ENCODE peak calls at places on chromosomes 13 and 19, in six cellular contexts. One of them, this sample, is unnamed. For H3K4me1, the result is how much of the 10 kb centered on the place peaks cover.

GRCh38 chr13:65926750-65927171 is 1303.4 kb downstream of the PCDH9 start:
- DNase-seq in neural progenitor cell: peak
- DNase-seq in aorta: peak
- DNase-seq in heart right ventricle: peak
- DNase-seq in PC-9: no peak
- DNase-seq in ascending aorta: no peak
- DNase-seq in this sample: no peak

GRCh38 chr19:1098177-1099051 is 3.2 kb upstream of the POLR2E start:
- DNase-seq in PC-9: peak
- DNase-seq in ascending aorta: no peak
- DNase-seq in neural progenitor cell: no peak
- DNase-seq in heart right ventricle: peak
- DNase-seq in aorta: no peak
- DNase-seq in this sample: no peak

GRCh38 chr19:18304194-18304495 is 18.7 kb downstream of the LSM4 start:
- DNase-seq in aorta: no peak
- DNase-seq in neural progenitor cell: no peak
- DNase-seq in PC-9: no peak
- DNase-seq in ascending aorta: no peak
- DNase-seq in heart right ventricle: peak
- DNase-seq in this sample: no peak

GRCh38 chr13:95608640-95609280 is 35.7 kb downstream of the DZIP1 start:
- DNase-seq in aorta: no peak
- DNase-seq in heart right ventricle: no peak
- DNase-seq in ascending aorta: no peak
- DNase-seq in PC-9: no peak
- DNase-seq in neural progenitor cell: no peak
- DNase-seq in this sample: no peak

GRCh38 chr13:80840313-80840976 is 499.5 kb upstream of the SPRY2 start:
- DNase-seq in ascending aorta: no peak
- DNase-seq in heart right ventricle: no peak
- DNase-seq in aorta: no peak
- DNase-seq in PC-9: no peak
- DNase-seq in neural progenitor cell: peak
- DNase-seq in this sample: peak

GRCh38 chr19:11551603-11552235 is 7.3 kb downstream of the ELOF1 start:
- DNase-seq in heart right ventricle: no peak
- DNase-seq in neural progenitor cell: peak
- DNase-seq in aorta: peak
- DNase-seq in PC-9: no peak
- DNase-seq in ascending aorta: no peak
- DNase-seq in this sample: no peak

GRCh38 chr13:113129921-113130750 is 7.5 kb downstream of the F10 start:
- DNase-seq in heart right ventricle: peak
- DNase-seq in neural progenitor cell: no peak
- DNase-seq in aorta: peak
- DNase-seq in ascending aorta: no peak
- DNase-seq in PC-9: no peak
- DNase-seq in this sample: peak

GRCh38 chr13:41995946-41996345 is 35.0 kb upstream of the VWA8 start:
- DNase-seq in ascending aorta: no peak
- DNase-seq in neural progenitor cell: no peak
- DNase-seq in PC-9: no peak
- DNase-seq in heart right ventricle: no peak
- DNase-seq in aorta: no peak
- DNase-seq in this sample: no peak

GRCh38 chr13:110132178-110132975 is 174.6 kb downstream of the COL4A1 start:
- DNase-seq in aorta: no peak
- DNase-seq in ascending aorta: no peak
- DNase-seq in PC-9: no peak
- DNase-seq in neural progenitor cell: no peak
- DNase-seq in heart right ventricle: no peak
- DNase-seq in this sample: peak

GRCh38 chr19:40600086-40600917 is 867 bp upstream of the LTBP4 start:
- DNase-seq in PC-9: no peak
- DNase-seq in neural progenitor cell: peak
- DNase-seq in aorta: no peak
- DNase-seq in heart right ventricle: peak
- DNase-seq in ascending aorta: no peak
- DNase-seq in this sample: no peak

GRCh38 chr19:12035220-12036172 is at the start of gene ZNF433:
- DNase-seq in heart right ventricle: peak
- DNase-seq in aorta: peak
- DNase-seq in neural progenitor cell: peak
- DNase-seq in PC-9: peak
- DNase-seq in ascending aorta: peak
- DNase-seq in this sample: peak

GRCh38 chr19:13102666-13103584 is at the start of gene LYL1:
- DNase-seq in PC-9: no peak
- DNase-seq in ascending aorta: no peak
- DNase-seq in heart right ventricle: peak
- DNase-seq in neural progenitor cell: peak
- DNase-seq in aorta: peak
- DNase-seq in this sample: no peak

GRCh38 chr19:32178841-32179410 is 166.5 kb upstream of the ZNF507 start:
- DNase-seq in ascending aorta: no peak
- DNase-seq in PC-9: no peak
- DNase-seq in neural progenitor cell: no peak
- DNase-seq in aorta: no peak
- DNase-seq in heart right ventricle: no peak
- DNase-seq in this sample: peak

DNA sequence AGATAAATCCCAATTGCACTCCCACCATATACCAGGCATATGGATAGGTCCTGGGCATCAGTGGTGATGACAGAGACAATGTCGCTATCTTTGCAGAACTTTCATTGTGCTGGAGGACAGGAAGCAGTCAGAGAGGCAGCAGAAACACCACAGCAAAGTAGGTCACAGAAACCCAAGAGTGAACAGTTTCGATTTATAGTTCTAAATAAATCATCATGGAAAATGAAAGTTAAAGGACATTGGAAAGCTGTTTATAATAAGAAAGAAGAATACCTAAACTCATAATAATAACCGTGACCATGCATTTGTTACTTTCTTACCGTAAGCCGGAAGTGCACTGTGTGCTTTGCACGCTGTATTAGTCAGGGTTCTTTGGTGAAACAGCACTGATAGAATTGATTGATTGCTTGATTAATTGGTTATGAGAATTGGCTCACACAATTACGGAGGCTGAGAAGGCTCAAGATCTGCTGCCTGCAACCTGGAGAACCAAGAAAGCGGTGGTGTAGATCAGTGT is 38.9 kb downstream of the ALOX5AP start:
- DNase-seq in neural progenitor cell: no peak
- DNase-seq in PC-9: no peak
- DNase-seq in aorta: no peak
- DNase-seq in heart right ventricle: no peak
- DNase-seq in ascending aorta: no peak
- DNase-seq in this sample: no peak
- H3K27ac ChIP-seq in neural progenitor cell: no peak
- H3K27ac ChIP-seq in PC-9: no peak
- H3K27ac ChIP-seq in aorta: no peak
- H3K27ac ChIP-seq in heart right ventricle: no peak
- H3K27ac ChIP-seq in ascending aorta: no peak
- H3K27ac ChIP-seq in this sample: no peak

GRCh38 chr13:46342538-46342937 is 44.5 kb downstream of the RUBCNL start:
- DNase-seq in neural progenitor cell: no peak
- DNase-seq in PC-9: no peak
- DNase-seq in ascending aorta: no peak
- DNase-seq in aorta: no peak
- DNase-seq in heart right ventricle: no peak
- DNase-seq in this sample: no peak

GRCh38 chr13:46339035-46339666 is 47.9 kb downstream of the RUBCNL start:
- DNase-seq in ascending aorta: no peak
- DNase-seq in heart right ventricle: no peak
- DNase-seq in neural progenitor cell: no peak
- DNase-seq in aorta: no peak
- DNase-seq in PC-9: no peak
- DNase-seq in this sample: peak

GRCh38 chr13:46343279-46343949 is 43.6 kb downstream of the RUBCNL start:
- DNase-seq in neural progenitor cell: no peak
- DNase-seq in heart right ventricle: no peak
- DNase-seq in PC-9: no peak
- DNase-seq in ascending aorta: no peak
- DNase-seq in aorta: no peak
- DNase-seq in this sample: no peak

GRCh38 chr13:46341112-46341711 is 45.8 kb downstream of the RUBCNL start:
- DNase-seq in ascending aorta: no peak
- DNase-seq in aorta: no peak
- DNase-seq in heart right ventricle: no peak
- DNase-seq in PC-9: no peak
- DNase-seq in neural progenitor cell: no peak
- DNase-seq in this sample: no peak

GRCh38 chr13:46340631-46341111 is 46.4 kb downstream of the RUBCNL start:
- DNase-seq in ascending aorta: no peak
- DNase-seq in PC-9: no peak
- DNase-seq in neural progenitor cell: no peak
- DNase-seq in aorta: no peak
- DNase-seq in heart right ventricle: no peak
- DNase-seq in this sample: no peak
- H3K4me1 ChIP-seq in ascending aorta: under half
- H3K4me1 ChIP-seq in PC-9: under half
- H3K4me1 ChIP-seq in neural progenitor cell: under half
- H3K4me1 ChIP-seq in aorta: under half
- H3K4me1 ChIP-seq in heart right ventricle: under half
- H3K4me1 ChIP-seq in this sample: under half

GRCh38 chr19:35793381-35794165 is 18.2 kb downstream of the ARHGAP33 start:
- DNase-seq in PC-9: no peak
- DNase-seq in neural progenitor cell: no peak
- DNase-seq in heart right ventricle: no peak
- DNase-seq in ascending aorta: no peak
- DNase-seq in aorta: no peak
- DNase-seq in this sample: no peak
- H3K27ac ChIP-seq in PC-9: no peak
- H3K27ac ChIP-seq in neural progenitor cell: no peak
- H3K27ac ChIP-seq in heart right ventricle: no peak
- H3K27ac ChIP-seq in ascending aorta: no peak
- H3K27ac ChIP-seq in aorta: no peak
- H3K27ac ChIP-seq in this sample: no peak

DNA sequence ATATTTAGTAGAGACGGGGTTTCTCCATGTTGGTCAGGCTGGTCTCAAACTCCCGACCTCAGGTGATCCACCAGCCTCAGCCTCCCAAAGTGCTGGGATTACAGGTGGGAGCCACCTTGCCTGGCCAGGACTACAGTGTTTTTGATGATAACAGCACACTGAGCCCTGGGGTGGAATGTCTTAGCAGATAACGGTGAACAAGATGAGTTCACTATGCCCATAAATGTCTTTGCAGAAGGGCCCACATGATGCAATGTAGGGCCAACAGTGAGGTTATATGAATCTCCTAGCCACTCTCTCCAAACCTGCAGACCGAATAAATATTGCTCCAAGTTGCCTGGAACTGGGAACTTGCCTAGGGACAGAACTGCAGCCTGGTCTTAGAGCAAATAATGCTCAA is 235.1 kb downstream of the COG6 start:
- DNase-seq in neural progenitor cell: no peak
- DNase-seq in PC-9: no peak
- DNase-seq in aorta: no peak
- DNase-seq in ascending aorta: no peak
- DNase-seq in heart right ventricle: no peak
- DNase-seq in this sample: no peak
- H3K4me1 ChIP-seq in neural progenitor cell: under half
- H3K4me1 ChIP-seq in PC-9: under half
- H3K4me1 ChIP-seq in aorta: under half
- H3K4me1 ChIP-seq in ascending aorta: under half
- H3K4me1 ChIP-seq in heart right ventricle: under half
- H3K4me1 ChIP-seq in this sample: under half